ENCODE peak calls at places on chromosomes 2 and 18, in eight cellular contexts. K is esophagus squamous epithelium; D is CD8-positive, alpha-beta memory T cell; J is GM04504; H is activated CD4-positive, alpha-beta T cell treated with anti-CD3 and anti-CD28 coated beads, Interleukin-2, amount 50 U/mL, for 1 hour; W is kidney tubule cell; F is SW 1271; C is activated CD4-positive, alpha-beta memory T cell treated with anti-CD3 and anti-CD28 coated beads for 36 hours. S is an unnamed sample.

GRCh38 chr2:118607663-118608062 is 239.8 kb downstream of the EN1 start:
- DNase-seq in C (no peak), H (no peak), J (no peak), K (no peak), D (no peak), W (no peak), F (no peak), S (no peak)

GRCh38 chr2:200405599-200406298 is 99.3 kb downstream of the SPATS2L start:
- DNase-seq in K (no peak), C (no peak), J (peak), H (no peak), W (peak), D (no peak), F (peak), S (peak)

GRCh38 chr2:60262178-60262577 is 291.3 kb downstream of the BCL11A start:
- DNase-seq in D (no peak), W (no peak), J (no peak), K (no peak), H (no peak), F (no peak), C (no peak), S (no peak)

GRCh38 chr18:57803119-57803969 is at the start of gene ATP8B1:
- DNase-seq in C (no peak), D (no peak), W (peak), J (peak), K (no peak), F (peak), H (no peak), S (peak)

GRCh38 chr2:48412409-48413259 is 117.3 kb upstream of the STON1 start:
- DNase-seq in F (no peak), W (no peak), K (no peak), J (no peak), C (no peak), H (no peak), D (no peak), S (no peak)

GRCh38 chr2:207796585-207797350 is 27.1 kb upstream of the FZD5 start:
- DNase-seq in W (peak), J (no peak), F (no peak), H (no peak), C (no peak), K (no peak), D (no peak), S (peak)

GRCh38 chr2:151670346-151670745 is 63.9 kb downstream of the NEB start:
- DNase-seq in W (no peak), J (no peak), C (no peak), F (no peak), K (no peak), D (no peak), H (no peak), S (no peak)

GRCh38 chr2:65265090-65266045 is 37.7 kb downstream of the ACTR2 start:
- DNase-seq in C (no peak), J (peak), H (no peak), F (peak), W (peak), D (peak), K (no peak), S (peak)

GRCh38 chr2:133346654-133347053 is 221.6 kb downstream of the NCKAP5 start:
- DNase-seq in K (no peak), H (no peak), W (peak), D (no peak), F (no peak), J (no peak), C (no peak), S (peak)

GRCh38 chr2:64945973-64946736 is 43.0 kb upstream of the SLC1A4 start:
- DNase-seq in H (peak), F (no peak), K (peak), J (no peak), W (peak), C (peak), D (peak), S (no peak)

S was measured in bronchial epithelial cell.